ENCODE peak calls at places on chromosomes 4 and X, in ten cellular contexts. One of them, this sample, is unnamed.

GRCh38 chr4:105509291-105509690 is 35.4 kb upstream of the PPA2 start:
- DNase-seq in GM04504: no peak
- DNase-seq in activated T-cell treated with anti-CD3 and anti-CD28 coated beads for 1 hour: no peak
- DNase-seq in lung: no peak
- DNase-seq in stimulated activated naive CD8-positive, alpha-beta T cell treated with anti-CD3 and anti-CD28 coated beads, Interleukin-15, Interleukin-2, amounts not matched to agents 100 U/mL and 50 U/mL, for 24 hours: no peak
- DNase-seq in H1: no peak
- DNase-seq in T-cell: no peak
- DNase-seq in posterior vena cava: no peak
- DNase-seq in hypothalamus: no peak
- DNase-seq in HCEC 1CT: no peak
- DNase-seq in this sample: no peak

GRCh38 chr4:123479944-123480343 is 83.3 kb downstream of the SPRY1 start:
- DNase-seq in activated T-cell treated with anti-CD3 and anti-CD28 coated beads for 1 hour: no peak
- DNase-seq in HCEC 1CT: no peak
- DNase-seq in H1: no peak
- DNase-seq in hypothalamus: no peak
- DNase-seq in stimulated activated naive CD8-positive, alpha-beta T cell treated with anti-CD3 and anti-CD28 coated beads, Interleukin-15, Interleukin-2, amounts not matched to agents 100 U/mL and 50 U/mL, for 24 hours: no peak
- DNase-seq in lung: peak
- DNase-seq in GM04504: no peak
- DNase-seq in T-cell: no peak
- DNase-seq in posterior vena cava: no peak
- DNase-seq in this sample: no peak

GRCh38 chr4:66565796-66566195 is 895.5 kb upstream of the EPHA5 start:
- DNase-seq in activated T-cell treated with anti-CD3 and anti-CD28 coated beads for 1 hour: no peak
- DNase-seq in H1: no peak
- DNase-seq in hypothalamus: no peak
- DNase-seq in posterior vena cava: no peak
- DNase-seq in T-cell: no peak
- DNase-seq in lung: no peak
- DNase-seq in stimulated activated naive CD8-positive, alpha-beta T cell treated with anti-CD3 and anti-CD28 coated beads, Interleukin-15, Interleukin-2, amounts not matched to agents 100 U/mL and 50 U/mL, for 24 hours: no peak
- DNase-seq in HCEC 1CT: peak
- DNase-seq in GM04504: no peak
- DNase-seq in this sample: no peak

GRCh38 chr4:24380953-24381506 is 203.3 kb downstream of the DHX15 start:
- DNase-seq in activated T-cell treated with anti-CD3 and anti-CD28 coated beads for 1 hour: no peak
- DNase-seq in GM04504: no peak
- DNase-seq in H1: no peak
- DNase-seq in posterior vena cava: no peak
- DNase-seq in hypothalamus: no peak
- DNase-seq in lung: no peak
- DNase-seq in stimulated activated naive CD8-positive, alpha-beta T cell treated with anti-CD3 and anti-CD28 coated beads, Interleukin-15, Interleukin-2, amounts not matched to agents 100 U/mL and 50 U/mL, for 24 hours: no peak
- DNase-seq in T-cell: no peak
- DNase-seq in HCEC 1CT: no peak
- DNase-seq in this sample: no peak

GRCh38 chr4:134518574-134519217 is 317.1 kb upstream of the PABPC4L start:
- DNase-seq in posterior vena cava: no peak
- DNase-seq in hypothalamus: no peak
- DNase-seq in H1: no peak
- DNase-seq in T-cell: no peak
- DNase-seq in lung: no peak
- DNase-seq in activated T-cell treated with anti-CD3 and anti-CD28 coated beads for 1 hour: no peak
- DNase-seq in GM04504: no peak
- DNase-seq in HCEC 1CT: no peak
- DNase-seq in stimulated activated naive CD8-positive, alpha-beta T cell treated with anti-CD3 and anti-CD28 coated beads, Interleukin-15, Interleukin-2, amounts not matched to agents 100 U/mL and 50 U/mL, for 24 hours: no peak
- DNase-seq in this sample: no peak

GRCh38 chr4:17124767-17125166 is 226.3 kb upstream of the LDB2 start:
- DNase-seq in stimulated activated naive CD8-positive, alpha-beta T cell treated with anti-CD3 and anti-CD28 coated beads, Interleukin-15, Interleukin-2, amounts not matched to agents 100 U/mL and 50 U/mL, for 24 hours: no peak
- DNase-seq in H1: no peak
- DNase-seq in lung: no peak
- DNase-seq in activated T-cell treated with anti-CD3 and anti-CD28 coated beads for 1 hour: no peak
- DNase-seq in GM04504: no peak
- DNase-seq in posterior vena cava: no peak
- DNase-seq in HCEC 1CT: no peak
- DNase-seq in hypothalamus: no peak
- DNase-seq in T-cell: no peak
- DNase-seq in this sample: no peak

GRCh38 chr4:137226900-137227299 is 305.4 kb downstream of the PCDH18 start:
- DNase-seq in HCEC 1CT: peak
- DNase-seq in H1: no peak
- DNase-seq in stimulated activated naive CD8-positive, alpha-beta T cell treated with anti-CD3 and anti-CD28 coated beads, Interleukin-15, Interleukin-2, amounts not matched to agents 100 U/mL and 50 U/mL, for 24 hours: no peak
- DNase-seq in GM04504: no peak
- DNase-seq in T-cell: no peak
- DNase-seq in hypothalamus: no peak
- DNase-seq in lung: no peak
- DNase-seq in activated T-cell treated with anti-CD3 and anti-CD28 coated beads for 1 hour: no peak
- DNase-seq in posterior vena cava: no peak
- DNase-seq in this sample: no peak

GRCh38 chr4:37951465-37952352 is 8.5 kb upstream of the PTTG2 start:
- DNase-seq in stimulated activated naive CD8-positive, alpha-beta T cell treated with anti-CD3 and anti-CD28 coated beads, Interleukin-15, Interleukin-2, amounts not matched to agents 100 U/mL and 50 U/mL, for 24 hours: no peak
- DNase-seq in HCEC 1CT: no peak
- DNase-seq in GM04504: no peak
- DNase-seq in H1: no peak
- DNase-seq in T-cell: no peak
- DNase-seq in lung: no peak
- DNase-seq in posterior vena cava: peak
- DNase-seq in activated T-cell treated with anti-CD3 and anti-CD28 coated beads for 1 hour: no peak
- DNase-seq in hypothalamus: no peak
- DNase-seq in this sample: no peak

GRCh38 chr4:177554966-177555574 is 112.8 kb upstream of the AGA start:
- DNase-seq in T-cell: no peak
- DNase-seq in posterior vena cava: no peak
- DNase-seq in lung: no peak
- DNase-seq in stimulated activated naive CD8-positive, alpha-beta T cell treated with anti-CD3 and anti-CD28 coated beads, Interleukin-15, Interleukin-2, amounts not matched to agents 100 U/mL and 50 U/mL, for 24 hours: peak
- DNase-seq in H1: no peak
- DNase-seq in HCEC 1CT: peak
- DNase-seq in GM04504: no peak
- DNase-seq in activated T-cell treated with anti-CD3 and anti-CD28 coated beads for 1 hour: no peak
- DNase-seq in hypothalamus: no peak
- DNase-seq in this sample: no peak

GRCh38 chr4:8461616-8462015 is 21.0 kb downstream of the TRMT44 start:
- DNase-seq in stimulated activated naive CD8-positive, alpha-beta T cell treated with anti-CD3 and anti-CD28 coated beads, Interleukin-15, Interleukin-2, amounts not matched to agents 100 U/mL and 50 U/mL, for 24 hours: no peak
- DNase-seq in lung: no peak
- DNase-seq in hypothalamus: no peak
- DNase-seq in H1: no peak
- DNase-seq in activated T-cell treated with anti-CD3 and anti-CD28 coated beads for 1 hour: no peak
- DNase-seq in HCEC 1CT: no peak
- DNase-seq in GM04504: no peak
- DNase-seq in T-cell: no peak
- DNase-seq in posterior vena cava: no peak
- DNase-seq in this sample: no peak

GRCh38 chr4:47145630-47146029 is 114.3 kb downstream of the GABRB1 start:
- DNase-seq in GM04504: no peak
- DNase-seq in activated T-cell treated with anti-CD3 and anti-CD28 coated beads for 1 hour: no peak
- DNase-seq in T-cell: no peak
- DNase-seq in H1: no peak
- DNase-seq in lung: no peak
- DNase-seq in hypothalamus: no peak
- DNase-seq in stimulated activated naive CD8-positive, alpha-beta T cell treated with anti-CD3 and anti-CD28 coated beads, Interleukin-15, Interleukin-2, amounts not matched to agents 100 U/mL and 50 U/mL, for 24 hours: no peak
- DNase-seq in posterior vena cava: no peak
- DNase-seq in HCEC 1CT: peak
- DNase-seq in this sample: no peak

GRCh38 chr4:77187231-77187630 is 30.2 kb downstream of the CCNG2 start:
- DNase-seq in HCEC 1CT: no peak
- DNase-seq in lung: no peak
- DNase-seq in posterior vena cava: no peak
- DNase-seq in stimulated activated naive CD8-positive, alpha-beta T cell treated with anti-CD3 and anti-CD28 coated beads, Interleukin-15, Interleukin-2, amounts not matched to agents 100 U/mL and 50 U/mL, for 24 hours: no peak
- DNase-seq in GM04504: no peak
- DNase-seq in hypothalamus: no peak
- DNase-seq in T-cell: no peak
- DNase-seq in H1: no peak
- DNase-seq in activated T-cell treated with anti-CD3 and anti-CD28 coated beads for 1 hour: no peak
- DNase-seq in this sample: no peak

GRCh38 chr4:110614173-110614948 is 8.5 kb downstream of the PITX2 start:
- DNase-seq in hypothalamus: no peak
- DNase-seq in H1: no peak
- DNase-seq in T-cell: no peak
- DNase-seq in lung: no peak
- DNase-seq in GM04504: no peak
- DNase-seq in HCEC 1CT: no peak
- DNase-seq in activated T-cell treated with anti-CD3 and anti-CD28 coated beads for 1 hour: no peak
- DNase-seq in stimulated activated naive CD8-positive, alpha-beta T cell treated with anti-CD3 and anti-CD28 coated beads, Interleukin-15, Interleukin-2, amounts not matched to agents 100 U/mL and 50 U/mL, for 24 hours: no peak
- DNase-seq in posterior vena cava: no peak
- DNase-seq in this sample: no peak

GRCh38 chr4:135120190-135120589 is 918.6 kb upstream of the PABPC4L start:
- DNase-seq in posterior vena cava: no peak
- DNase-seq in activated T-cell treated with anti-CD3 and anti-CD28 coated beads for 1 hour: no peak
- DNase-seq in H1: no peak
- DNase-seq in hypothalamus: no peak
- DNase-seq in stimulated activated naive CD8-positive, alpha-beta T cell treated with anti-CD3 and anti-CD28 coated beads, Interleukin-15, Interleukin-2, amounts not matched to agents 100 U/mL and 50 U/mL, for 24 hours: no peak
- DNase-seq in lung: no peak
- DNase-seq in GM04504: no peak
- DNase-seq in T-cell: no peak
- DNase-seq in HCEC 1CT: no peak
- DNase-seq in this sample: no peak

GRCh38 chrX:118350221-118350620 is 4.3 kb downstream of the WDR44 start:
- DNase-seq in H1: no peak
- DNase-seq in lung: no peak
- DNase-seq in hypothalamus: no peak
- DNase-seq in activated T-cell treated with anti-CD3 and anti-CD28 coated beads for 1 hour: no peak
- DNase-seq in GM04504: no peak
- DNase-seq in HCEC 1CT: peak
- DNase-seq in stimulated activated naive CD8-positive, alpha-beta T cell treated with anti-CD3 and anti-CD28 coated beads, Interleukin-15, Interleukin-2, amounts not matched to agents 100 U/mL and 50 U/mL, for 24 hours: no peak
- DNase-seq in posterior vena cava: no peak
- DNase-seq in T-cell: no peak
- DNase-seq in this sample: no peak

GRCh38 chr4:129232627-129233337 is 136.8 kb downstream of the C4orf33 start:
- DNase-seq in hypothalamus: no peak
- DNase-seq in activated T-cell treated with anti-CD3 and anti-CD28 coated beads for 1 hour: no peak
- DNase-seq in H1: no peak
- DNase-seq in GM04504: no peak
- DNase-seq in stimulated activated naive CD8-positive, alpha-beta T cell treated with anti-CD3 and anti-CD28 coated beads, Interleukin-15, Interleukin-2, amounts not matched to agents 100 U/mL and 50 U/mL, for 24 hours: no peak
- DNase-seq in HCEC 1CT: no peak
- DNase-seq in T-cell: no peak
- DNase-seq in posterior vena cava: no peak
- DNase-seq in lung: no peak
- DNase-seq in this sample: no peak

GRCh38 chrX:7147431-7147977 is at the start of gene STS:
- DNase-seq in activated T-cell treated with anti-CD3 and anti-CD28 coated beads for 1 hour: peak
- DNase-seq in GM04504: no peak
- DNase-seq in HCEC 1CT: peak
- DNase-seq in H1: no peak
- DNase-seq in hypothalamus: peak
- DNase-seq in T-cell: peak
- DNase-seq in posterior vena cava: peak
- DNase-seq in lung: peak
- DNase-seq in stimulated activated naive CD8-positive, alpha-beta T cell treated with anti-CD3 and anti-CD28 coated beads, Interleukin-15, Interleukin-2, amounts not matched to agents 100 U/mL and 50 U/mL, for 24 hours: peak
- DNase-seq in this sample: peak

GRCh38 chrX:44306336-44306735 is 37.1 kb downstream of the EFHC2 start:
- DNase-seq in activated T-cell treated with anti-CD3 and anti-CD28 coated beads for 1 hour: no peak
- DNase-seq in GM04504: no peak
- DNase-seq in H1: no peak
- DNase-seq in HCEC 1CT: no peak
- DNase-seq in hypothalamus: no peak
- DNase-seq in lung: no peak
- DNase-seq in stimulated activated naive CD8-positive, alpha-beta T cell treated with anti-CD3 and anti-CD28 coated beads, Interleukin-15, Interleukin-2, amounts not matched to agents 100 U/mL and 50 U/mL, for 24 hours: no peak
- DNase-seq in T-cell: no peak
- DNase-seq in posterior vena cava: no peak
- DNase-seq in this sample: no peak

GRCh38 chr4:59655996-59656395 is 1544.1 kb upstream of the ADGRL3 start:
- DNase-seq in lung: no peak
- DNase-seq in hypothalamus: no peak
- DNase-seq in H1: no peak
- DNase-seq in T-cell: no peak
- DNase-seq in activated T-cell treated with anti-CD3 and anti-CD28 coated beads for 1 hour: no peak
- DNase-seq in HCEC 1CT: no peak
- DNase-seq in GM04504: no peak
- DNase-seq in stimulated activated naive CD8-positive, alpha-beta T cell treated with anti-CD3 and anti-CD28 coated beads, Interleukin-15, Interleukin-2, amounts not matched to agents 100 U/mL and 50 U/mL, for 24 hours: no peak
- DNase-seq in posterior vena cava: no peak
- DNase-seq in this sample: no peak

GRCh38 chr4:74370912-74371311 is 6.0 kb downstream of the EREG start:
- DNase-seq in H1: no peak
- DNase-seq in HCEC 1CT: peak
- DNase-seq in stimulated activated naive CD8-positive, alpha-beta T cell treated with anti-CD3 and anti-CD28 coated beads, Interleukin-15, Interleukin-2, amounts not matched to agents 100 U/mL and 50 U/mL, for 24 hours: peak
- DNase-seq in hypothalamus: no peak
- DNase-seq in lung: peak
- DNase-seq in activated T-cell treated with anti-CD3 and anti-CD28 coated beads for 1 hour: no peak
- DNase-seq in GM04504: no peak
- DNase-seq in posterior vena cava: no peak
- DNase-seq in T-cell: no peak
- DNase-seq in this sample: no peak

GRCh38 chr4:151641167-151641566 is 119.6 kb downstream of the GATB start:
- DNase-seq in H1: no peak
- DNase-seq in GM04504: peak
- DNase-seq in HCEC 1CT: peak
- DNase-seq in posterior vena cava: no peak
- DNase-seq in hypothalamus: no peak
- DNase-seq in T-cell: no peak
- DNase-seq in lung: no peak
- DNase-seq in activated T-cell treated with anti-CD3 and anti-CD28 coated beads for 1 hour: no peak
- DNase-seq in stimulated activated naive CD8-positive, alpha-beta T cell treated with anti-CD3 and anti-CD28 coated beads, Interleukin-15, Interleukin-2, amounts not matched to agents 100 U/mL and 50 U/mL, for 24 hours: no peak
- DNase-seq in this sample: no peak

GRCh38 chr4:9608300-9608699 is 164.1 kb downstream of the DEFB131A start:
- DNase-seq in H1: no peak
- DNase-seq in activated T-cell treated with anti-CD3 and anti-CD28 coated beads for 1 hour: no peak
- DNase-seq in posterior vena cava: no peak
- DNase-seq in stimulated activated naive CD8-positive, alpha-beta T cell treated with anti-CD3 and anti-CD28 coated beads, Interleukin-15, Interleukin-2, amounts not matched to agents 100 U/mL and 50 U/mL, for 24 hours: no peak
- DNase-seq in T-cell: no peak
- DNase-seq in hypothalamus: no peak
- DNase-seq in HCEC 1CT: no peak
- DNase-seq in GM04504: no peak
- DNase-seq in lung: no peak
- DNase-seq in this sample: no peak

GRCh38 chr4:113773756-113774155 is 12.2 kb upstream of the CAMK2D start:
- DNase-seq in H1: no peak
- DNase-seq in stimulated activated naive CD8-positive, alpha-beta T cell treated with anti-CD3 and anti-CD28 coated beads, Interleukin-15, Interleukin-2, amounts not matched to agents 100 U/mL and 50 U/mL, for 24 hours: no peak
- DNase-seq in lung: no peak
- DNase-seq in activated T-cell treated with anti-CD3 and anti-CD28 coated beads for 1 hour: no peak
- DNase-seq in HCEC 1CT: no peak
- DNase-seq in posterior vena cava: no peak
- DNase-seq in GM04504: no peak
- DNase-seq in T-cell: no peak
- DNase-seq in hypothalamus: no peak
- DNase-seq in this sample: no peak

GRCh38 chrX:40908026-40908425 is 172.7 kb upstream of the MED14 start:
- DNase-seq in GM04504: no peak
- DNase-seq in H1: no peak
- DNase-seq in hypothalamus: no peak
- DNase-seq in posterior vena cava: no peak
- DNase-seq in stimulated activated naive CD8-positive, alpha-beta T cell treated with anti-CD3 and anti-CD28 coated beads, Interleukin-15, Interleukin-2, amounts not matched to agents 100 U/mL and 50 U/mL, for 24 hours: no peak
- DNase-seq in lung: no peak
- DNase-seq in activated T-cell treated with anti-CD3 and anti-CD28 coated beads for 1 hour: no peak
- DNase-seq in T-cell: no peak
- DNase-seq in HCEC 1CT: no peak
- DNase-seq in this sample: no peak

GRCh38 chr4:15907430-15907829 is 31.1 kb downstream of the FGFBP1 start:
- DNase-seq in H1: no peak
- DNase-seq in hypothalamus: no peak
- DNase-seq in lung: no peak
- DNase-seq in activated T-cell treated with anti-CD3 and anti-CD28 coated beads for 1 hour: no peak
- DNase-seq in GM04504: no peak
- DNase-seq in stimulated activated naive CD8-positive, alpha-beta T cell treated with anti-CD3 and anti-CD28 coated beads, Interleukin-15, Interleukin-2, amounts not matched to agents 100 U/mL and 50 U/mL, for 24 hours: no peak
- DNase-seq in T-cell: no peak
- DNase-seq in posterior vena cava: no peak
- DNase-seq in HCEC 1CT: no peak
- DNase-seq in this sample: no peak

GRCh38 chr4:86033171-86033570 is 326.7 kb downstream of the MAPK10 start:
- DNase-seq in activated T-cell treated with anti-CD3 and anti-CD28 coated beads for 1 hour: no peak
- DNase-seq in lung: peak
- DNase-seq in H1: no peak
- DNase-seq in T-cell: no peak
- DNase-seq in posterior vena cava: peak
- DNase-seq in HCEC 1CT: peak
- DNase-seq in stimulated activated naive CD8-positive, alpha-beta T cell treated with anti-CD3 and anti-CD28 coated beads, Interleukin-15, Interleukin-2, amounts not matched to agents 100 U/mL and 50 U/mL, for 24 hours: no peak
- DNase-seq in GM04504: peak
- DNase-seq in hypothalamus: no peak
- DNase-seq in this sample: no peak

GRCh38 chr4:111027526-111027925 is 404.6 kb upstream of the PITX2 start:
- DNase-seq in stimulated activated naive CD8-positive, alpha-beta T cell treated with anti-CD3 and anti-CD28 coated beads, Interleukin-15, Interleukin-2, amounts not matched to agents 100 U/mL and 50 U/mL, for 24 hours: no peak
- DNase-seq in H1: no peak
- DNase-seq in HCEC 1CT: no peak
- DNase-seq in activated T-cell treated with anti-CD3 and anti-CD28 coated beads for 1 hour: no peak
- DNase-seq in GM04504: peak
- DNase-seq in T-cell: no peak
- DNase-seq in hypothalamus: no peak
- DNase-seq in lung: no peak
- DNase-seq in posterior vena cava: no peak
- DNase-seq in this sample: no peak

GRCh38 chr4:123995939-123996338 is 599.3 kb downstream of the SPRY1 start:
- DNase-seq in hypothalamus: no peak
- DNase-seq in HCEC 1CT: peak
- DNase-seq in GM04504: peak
- DNase-seq in stimulated activated naive CD8-positive, alpha-beta T cell treated with anti-CD3 and anti-CD28 coated beads, Interleukin-15, Interleukin-2, amounts not matched to agents 100 U/mL and 50 U/mL, for 24 hours: no peak
- DNase-seq in activated T-cell treated with anti-CD3 and anti-CD28 coated beads for 1 hour: no peak
- DNase-seq in T-cell: no peak
- DNase-seq in lung: no peak
- DNase-seq in H1: no peak
- DNase-seq in posterior vena cava: no peak
- DNase-seq in this sample: no peak

This sample was measured in effector CD8-positive, alpha-beta T cell.